ENCODE peak calls at places on chromosomes 12 and 14, in ten cellular contexts. X is stimulated activated CD8-positive, alpha-beta memory T cell treated with anti-CD3 and anti-CD28 coated beads, Interleukin-4, amount 100 ng/mL, for 4 hours; T is T-cell; R is GM04504; K is left cardiac atrium; Y is endodermal cell; F is posterior cingulate gyrus; V is ACHN; G is sigmoid colon; A is H54. C is an unnamed sample.

GRCh38 chr12:58291106-58291505 is 349.7 kb downstream of the ATP23 start:
- DNase-seq in Y (no peak), F (no peak), K (no peak), X (no peak), R (no peak), G (no peak), T (no peak), A (no peak), V (no peak), C (no peak)

GRCh38 chr12:120760349-120761245 is 35.0 kb downstream of the ACADS start:
- DNase-seq in X (no peak), A (no peak), F (no peak), G (no peak), V (no peak), K (no peak), Y (no peak), T (peak), R (no peak), C (no peak)

GRCh38 chr12:104055686-104056388 is 5.8 kb upstream of the GLT8D2 start:
- DNase-seq in X (no peak), T (no peak), K (peak), A (no peak), V (no peak), R (no peak), G (peak), Y (no peak), F (no peak), C (peak)

GRCh38 chr12:52771088-52771487 is 6.1 kb downstream of the KRT76 start:
- DNase-seq in R (no peak), K (no peak), V (no peak), G (no peak), T (no peak), F (no peak), Y (no peak), X (no peak), A (no peak), C (no peak)

GRCh38 chr12:48965447-48965846 is 6.1 kb downstream of the WNT10B start:
- DNase-seq in A (no peak), T (no peak), K (no peak), R (no peak), Y (peak), F (no peak), X (no peak), G (no peak), V (peak), C (no peak)

GRCh38 chr12:80539029-80539428 is 95.0 kb downstream of the PTPRQ start:
- DNase-seq in K (no peak), V (no peak), Y (no peak), R (no peak), F (no peak), T (no peak), G (no peak), A (no peak), X (no peak), C (no peak)

GRCh38 chr14:61531741-61532505 is 163.4 kb upstream of the HIF1A start:
- DNase-seq in R (no peak), A (no peak), G (no peak), K (no peak), V (no peak), F (no peak), X (no peak), T (no peak), Y (no peak), C (no peak)

GRCh38 chr12:10701226-10701681 is 21.9 kb downstream of the YBX3 start:
- DNase-seq in G (no peak), Y (no peak), A (no peak), K (no peak), F (no peak), V (no peak), T (no peak), R (peak), X (no peak), C (no peak)

GRCh38 chr12:42728770-42729531 is 139.4 kb upstream of the PRICKLE1 start:
- DNase-seq in A (no peak), T (no peak), K (no peak), V (no peak), X (no peak), F (no peak), R (no peak), G (no peak), Y (no peak), C (no peak)

GRCh38 chr14:69037790-69038448 is 58.8 kb upstream of the ACTN1 start:
- DNase-seq in V (no peak), T (no peak), G (no peak), A (no peak), K (no peak), F (no peak), Y (peak), X (no peak), R (no peak), C (no peak)

GRCh38 chr14:72638021-72638420 is 255.9 kb downstream of the DPF3 start:
- DNase-seq in A (peak), K (no peak), G (no peak), V (peak), F (no peak), R (peak), X (no peak), Y (no peak), T (no peak), C (no peak)

GRCh38 chr14:90439874-90440442 is 43.1 kb downstream of the CALM1 start:
- DNase-seq in A (no peak), X (no peak), R (peak), F (no peak), Y (peak), T (no peak), V (no peak), G (no peak), K (no peak), C (no peak)

GRCh38 chr12:43599708-43600107 is 47.7 kb upstream of the ADAMTS20 start:
- DNase-seq in V (no peak), T (no peak), K (no peak), F (no peak), G (no peak), R (no peak), Y (no peak), X (no peak), A (no peak), C (no peak)

GRCh38 chr12:56160160-56160763 is 2.1 kb downstream of the MYL6 start:
- DNase-seq in Y (peak), V (no peak), R (no peak), X (no peak), A (no peak), G (no peak), K (no peak), T (peak), F (no peak), C (no peak)

GRCh38 chr14:68687746-68688145 is 105.1 kb downstream of the ZFP36L1 start:
- DNase-seq in F (no peak), R (peak), T (no peak), K (no peak), X (no peak), A (peak), V (no peak), Y (no peak), G (peak), C (no peak)

GRCh38 chr12:49762468-49762847 is 21.1 kb downstream of the TMBIM6 start:
- DNase-seq in T (no peak), X (no peak), G (no peak), V (no peak), K (no peak), Y (peak), A (no peak), R (no peak), F (no peak), C (no peak)

GRCh38 chr12:64007853-64008252 is 163.4 kb downstream of the SRGAP1 start:
- DNase-seq in G (no peak), A (no peak), R (no peak), Y (no peak), T (no peak), F (no peak), K (no peak), V (peak), X (no peak), C (no peak)

GRCh38 chr14:89509891-89510290 is 92.9 kb upstream of the FOXN3 start:
- DNase-seq in Y (peak), F (no peak), K (no peak), V (peak), T (no peak), R (peak), A (no peak), X (no peak), G (no peak), C (no peak)

GRCh38 chr14:69573205-69573840 is 1.3 kb downstream of the CCDC177 start:
- DNase-seq in G (no peak), X (no peak), V (no peak), R (no peak), T (no peak), F (no peak), K (no peak), A (no peak), Y (no peak), C (no peak)

GRCh38 chr12:50249464-50250229 is 33.7 kb downstream of the LIMA1 start:
- DNase-seq in V (no peak), T (no peak), A (no peak), K (no peak), Y (no peak), F (no peak), R (no peak), G (no peak), X (no peak), C (no peak)

GRCh38 chr12:12807970-12808702 is 5.0 kb upstream of the DDX47 start:
- DNase-seq in V (no peak), X (peak), K (peak), F (no peak), A (no peak), Y (no peak), R (no peak), T (peak), G (peak), C (no peak)

GRCh38 chr12:114361545-114361944 is 44.4 kb downstream of the TBX5 start:
- DNase-seq in K (no peak), X (no peak), V (no peak), T (no peak), Y (peak), R (no peak), F (no peak), A (no peak), G (no peak), C (no peak)

GRCh38 chr12:7583471-7583870 is 79.9 kb upstream of the CD163 start:
- DNase-seq in G (no peak), Y (no peak), X (no peak), V (no peak), R (no peak), A (no peak), K (no peak), F (no peak), T (no peak), C (no peak)

GRCh38 chr14:73472182-73473114 is 14.1 kb upstream of the NUMB start:
- DNase-seq in F (no peak), V (peak), K (no peak), A (peak), G (no peak), X (no peak), T (no peak), Y (no peak), R (no peak), C (peak)

GRCh38 chr12:93968928-93969327 is 179.4 kb upstream of the PLXNC1 start:
- DNase-seq in G (no peak), K (no peak), R (no peak), A (no peak), F (no peak), X (no peak), T (no peak), V (no peak), Y (no peak), C (no peak)

GRCh38 chr14:76499399-76499798 is 123.5 kb downstream of the ESRRB start:
- DNase-seq in A (no peak), Y (peak), F (no peak), K (no peak), V (no peak), X (no peak), T (no peak), R (no peak), G (peak), C (no peak)

GRCh38 chr12:32671930-32672785 is 6.9 kb upstream of the DNM1L start:
- DNase-seq in F (no peak), K (no peak), A (peak), G (no peak), T (no peak), R (peak), V (peak), X (no peak), Y (peak), C (no peak)